ENCODE peak calls at places on chromosomes 5 and 9, in four cellular contexts. I is neuronal stem cell, V is mesenchymal stem cell, L is H1. P is an unnamed sample.

GRCh38 chr5:176739461-176740051 is 70.8 kb upstream of the UNC5A start:
- DNase-seq in V (no peak), L (no peak), I (no peak), P (no peak)

GRCh38 chr5:91140657-91141056 is 242.5 kb downstream of the ARRDC3 start:
- DNase-seq in L (no peak), V (no peak), I (no peak), P (no peak)

GRCh38 chr5:50724-51499 is 41.1 kb upstream of the PLEKHG4B start:
- DNase-seq in I (no peak), V (no peak), L (no peak), P (no peak)

GRCh38 chr5:41707853-41708603 is 162.2 kb downstream of the OXCT1 start:
- DNase-seq in V (peak), L (no peak), I (peak), P (peak)

GRCh38 chr9:131469369-131469768 is 33.3 kb upstream of the POMT1 start:
- DNase-seq in L (no peak), I (no peak), V (no peak), P (no peak)

GRCh38 chr9:130426883-130427282 is 17.9 kb upstream of the ASS1 start:
- DNase-seq in L (no peak), I (no peak), V (peak), P (no peak)

GRCh38 chr5:67543704-67544103 is 347.1 kb upstream of the CD180 start:
- DNase-seq in V (no peak), I (no peak), L (no peak), P (no peak)

GRCh38 chr5:36919238-36919637 is 42.7 kb downstream of the NIPBL start:
- DNase-seq in L (no peak), I (no peak), V (no peak), P (no peak)

GRCh38 chr5:119792154-119792799 is 162.9 kb downstream of the FAM170A start:
- DNase-seq in I (no peak), V (peak), L (no peak), P (no peak)

GRCh38 chr5:120405923-120406322 is 58.2 kb upstream of the PRR16 start:
- DNase-seq in V (peak), I (no peak), L (no peak), P (no peak)

GRCh38 chr9:73143606-73144328 is 7.9 kb upstream of the ANXA1 start:
- DNase-seq in L (no peak), V (peak), I (no peak), P (peak)

GRCh38 chr9:124087226-124087625 is 75.7 kb downstream of the LHX2 start:
- DNase-seq in V (no peak), I (no peak), L (no peak), P (no peak)

GRCh38 chr9:137435980-137436760 is 5.0 kb downstream of the ENTPD8 start:
- DNase-seq in I (no peak), V (peak), L (no peak), P (peak)

GRCh38 chr5:128905225-128906110 is 59.8 kb upstream of the SLC27A6 start:
- DNase-seq in L (no peak), V (peak), I (peak), P (peak)

GRCh38 chr5:76579166-76579765 is 43.9 kb downstream of the F2RL2 start:
- DNase-seq in I (no peak), L (no peak), V (peak), P (no peak)

GRCh38 chr5:10489810-10490426 is 48.2 kb downstream of the ROPN1L start:
- DNase-seq in I (no peak), V (no peak), L (no peak), P (no peak)

GRCh38 chr5:132832612-132833011 is 2.2 kb upstream of the SHROOM1 start:
- DNase-seq in V (no peak), I (no peak), L (no peak), P (no peak)

GRCh38 chr5:66255702-66256101 is 111.6 kb downstream of the SREK1 start:
- DNase-seq in L (no peak), I (no peak), V (no peak), P (no peak)

GRCh38 chr9:33151007-33151557 is 16.1 kb downstream of the B4GALT1 start:
- DNase-seq in I (no peak), V (peak), L (no peak), P (no peak)

GRCh38 chr5:82601085-82601484 is 322.9 kb upstream of the RPS23 start:
- DNase-seq in I (no peak), V (no peak), L (no peak), P (no peak)

GRCh38 chr5:131305138-131305650 is 41.3 kb downstream of the CDC42SE2 start:
- DNase-seq in V (peak), I (no peak), L (no peak), P (no peak)

GRCh38 chr5:154194348-154195329 is 4.1 kb downstream of the GALNT10 start:
- DNase-seq in I (no peak), V (no peak), L (no peak), P (no peak)

GRCh38 chr9:99632349-99633038 is 189.2 kb upstream of the NR4A3 start:
- DNase-seq in I (no peak), L (no peak), V (no peak), P (no peak)

DNA sequence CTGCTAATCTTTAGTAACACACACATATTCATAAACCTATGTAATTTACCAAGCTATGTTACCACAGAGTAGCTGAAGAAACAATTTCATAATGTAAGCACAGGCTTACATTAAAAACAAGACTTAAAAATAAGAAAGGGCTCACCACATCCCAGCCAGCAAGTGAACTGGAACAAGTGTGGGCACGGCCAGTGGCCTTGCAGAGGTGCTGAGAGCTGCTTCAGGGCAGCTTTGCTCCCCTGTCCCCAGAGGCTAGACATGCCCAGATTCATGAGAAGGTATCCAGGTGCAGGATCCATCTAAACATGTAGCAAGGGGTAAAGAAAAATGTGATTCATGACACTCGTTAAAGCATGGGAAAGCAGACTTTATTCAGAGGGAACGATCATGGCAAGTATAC is 62.0 kb upstream of the CKS2 start:
- DNase-seq in L (no peak), I (no peak), V (no peak), P (no peak)
- H3K4me2 ChIP-seq in L (no peak), I (no peak), V (no peak), P (no peak)

GRCh38 chr9:82580921-82581320 is 482.0 kb downstream of the RASEF start:
- DNase-seq in V (no peak), L (no peak), I (no peak), P (no peak)
- H3K9ac ChIP-seq in V (no peak), L (no peak), I (no peak), P (no peak)

DNA sequence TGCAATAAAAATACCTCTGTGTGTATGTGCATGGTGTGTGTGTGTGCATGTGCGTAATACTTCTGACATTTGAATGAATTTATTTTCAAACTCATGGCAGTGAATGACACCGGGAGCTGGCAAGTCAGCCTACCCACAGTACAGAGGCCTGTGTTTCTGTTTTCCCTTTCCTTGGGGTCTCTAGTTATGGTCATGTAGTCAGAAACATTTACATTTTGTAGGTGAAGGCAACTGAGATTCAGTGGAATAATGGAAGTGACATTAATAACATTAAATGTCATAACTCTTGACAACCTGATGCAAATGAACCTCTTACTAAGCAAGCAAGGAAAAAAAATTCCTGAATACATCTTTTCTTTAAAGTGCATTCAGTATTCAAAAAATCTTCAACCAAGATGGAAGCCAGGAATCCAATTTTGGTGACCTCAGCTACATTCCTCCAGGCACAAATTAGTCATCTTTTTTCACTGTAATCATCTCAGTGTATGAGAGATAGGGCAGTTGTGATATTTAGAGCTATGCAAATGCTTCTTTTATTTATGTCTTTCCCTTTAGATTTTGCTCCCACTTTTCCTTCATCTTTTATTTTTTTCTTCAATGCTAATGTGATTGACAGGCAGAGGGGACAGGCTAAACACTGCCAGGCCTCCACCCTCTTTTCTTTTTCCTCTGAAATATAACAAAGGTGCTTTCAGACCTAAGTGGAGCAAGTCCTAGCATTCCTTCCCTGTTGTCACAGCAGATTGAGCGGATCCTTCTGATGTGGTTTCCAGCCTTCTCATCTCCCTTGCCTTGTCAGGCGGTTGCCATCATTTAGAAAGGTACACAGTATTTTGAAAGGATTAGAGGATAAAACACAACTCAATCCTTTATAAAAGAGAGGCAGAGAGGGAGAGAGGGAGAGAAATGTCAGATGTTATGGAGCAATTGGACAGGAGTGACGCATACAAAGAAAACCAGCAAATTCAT is 569.8 kb upstream of the ADAMTS16 start:
- DNase-seq in V (no peak), L (no peak), I (peak), P (no peak)
- H2BK12ac ChIP-seq in V (no peak), L (peak), I (no peak), P (no peak)

GRCh38 chr9:109270441-109270840 is 50.4 kb downstream of the EPB41L4B start:
- DNase-seq in V (no peak), I (no peak), L (no peak), P (no peak)

GRCh38 chr9:109269839-109270238 is 51.0 kb downstream of the EPB41L4B start:
- DNase-seq in V (no peak), I (no peak), L (no peak), P (no peak)

GRCh38 chr9:109267555-109267954 is 53.3 kb downstream of the EPB41L4B start:
- DNase-seq in V (no peak), I (no peak), L (no peak), P (no peak)

GRCh38 chr9:109263358-109263757 is 57.5 kb downstream of the EPB41L4B start:
- DNase-seq in V (no peak), I (no peak), L (no peak), P (no peak)

GRCh38 chr9:109264865-109265532 is 55.9 kb downstream of the EPB41L4B start:
- DNase-seq in I (no peak), L (no peak), V (no peak), P (no peak)
- H3K4me2 ChIP-seq in I (no peak), L (no peak), V (no peak), P (no peak)

DNA sequence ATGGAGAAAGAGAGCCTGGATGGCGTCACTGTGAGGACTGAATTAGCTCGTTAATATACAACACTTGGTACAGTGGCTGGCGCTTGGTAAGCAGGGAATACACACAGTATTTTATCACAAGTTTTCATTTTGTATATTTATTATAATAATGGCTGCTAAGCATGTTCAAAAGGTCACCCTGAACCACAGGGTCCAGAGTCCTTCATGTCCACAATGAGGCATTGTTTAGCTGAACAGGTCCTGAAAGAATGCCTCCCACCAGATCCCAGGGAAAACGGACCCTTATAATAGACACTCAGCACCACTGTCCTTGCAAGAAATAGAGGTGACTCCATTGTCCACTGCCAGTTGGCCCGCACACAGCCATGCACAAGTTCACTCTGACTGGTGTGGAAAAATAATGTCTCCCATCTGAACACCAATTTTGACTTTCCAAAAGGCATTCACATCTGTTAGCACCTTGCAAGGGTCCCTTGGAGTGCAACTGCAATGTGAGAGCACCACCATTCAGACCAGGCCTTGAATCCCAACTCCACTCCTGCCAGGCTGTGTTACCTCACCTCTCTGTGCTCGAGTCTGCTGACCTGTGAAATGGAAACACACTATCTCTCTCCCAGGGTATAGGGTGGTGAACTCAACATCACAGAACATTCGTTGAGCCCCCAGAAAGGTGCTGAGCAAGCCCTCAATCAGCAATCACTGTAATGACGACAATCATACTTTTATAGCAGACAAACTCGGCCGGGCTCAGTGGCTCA is 3.9 kb downstream of the VDAC1 start:
- DNase-seq in I (no peak), V (no peak), L (no peak), P (no peak)
- H3K9ac ChIP-seq in I (no peak), V (no peak), L (no peak), P (no peak)

GRCh38 chr9:128096614-128097013 is 28.6 kb downstream of the SLC25A25 start:
- DNase-seq in I (no peak), L (no peak), V (no peak), P (peak)

GRCh38 chr9:128098017-128098935 is 29.3 kb downstream of the PTGES2 start:
- DNase-seq in V (peak), L (peak), I (peak), P (peak)

GRCh38 chr9:128098936-128099931 is 28.3 kb downstream of the PTGES2 start:
- DNase-seq in V (no peak), L (no peak), I (no peak), P (peak)

GRCh38 chr9:128094950-128095544 is 27.0 kb downstream of the SLC25A25 start:
- DNase-seq in L (no peak), I (no peak), V (no peak), P (no peak)

DNA sequence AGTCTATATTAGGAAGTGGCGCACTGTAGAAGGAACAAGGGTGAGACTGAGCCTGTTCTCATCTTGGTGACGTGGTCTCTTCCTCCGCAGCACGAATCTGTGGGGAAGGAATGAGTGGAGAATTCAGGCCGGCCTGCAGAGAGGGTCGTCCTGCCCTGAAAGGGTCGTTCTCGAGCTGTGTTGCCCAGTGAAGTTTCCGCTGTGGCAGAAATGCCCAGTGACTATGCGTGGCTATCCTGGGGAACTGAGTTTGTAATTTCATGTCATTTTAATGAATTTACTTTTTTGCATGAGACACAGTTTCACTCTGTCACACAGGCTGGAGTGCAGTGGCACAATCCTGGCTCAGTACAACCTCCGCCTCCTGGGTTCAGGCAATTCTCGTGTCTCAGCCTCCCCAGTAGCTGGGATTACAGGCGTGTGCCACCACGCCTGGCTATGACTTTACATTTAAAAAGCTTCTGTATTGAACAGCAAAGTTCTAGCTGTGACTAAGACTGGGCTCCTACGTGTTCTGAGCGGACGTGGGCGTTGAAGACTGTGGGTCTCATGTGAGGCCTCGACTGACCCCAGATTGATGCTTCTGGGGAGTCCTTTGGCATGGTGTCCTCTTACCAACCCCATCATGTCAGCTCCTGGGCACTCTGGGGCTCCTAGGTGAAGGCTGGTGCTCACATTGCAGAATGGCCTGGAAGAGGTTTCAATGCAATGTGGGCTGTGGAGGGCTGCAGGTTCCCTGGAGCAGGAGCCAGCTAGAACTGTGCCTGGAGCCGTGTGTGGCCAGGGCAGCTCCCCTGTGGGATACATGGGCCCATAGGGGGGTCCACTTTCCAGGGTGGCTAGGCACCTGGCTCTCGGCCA is 29.4 kb downstream of the SLC25A25 start:
- DNase-seq in V (no peak), I (no peak), L (no peak), P (no peak)
- H2BK12ac ChIP-seq in V (peak), I (no peak), L (peak), P (peak)

GRCh38 chr5:102869230-102869629 is 114.1 kb downstream of the PAM start:
- DNase-seq in I (no peak), L (no peak), V (no peak), P (no peak)

GRCh38 chr5:102865171-102865509 is 110.0 kb downstream of the PAM start:
- DNase-seq in I (peak), V (no peak), L (no peak), P (peak)

GRCh38 chr5:102865510-102866314 is 110.6 kb downstream of the PAM start:
- DNase-seq in I (peak), V (peak), L (peak), P (peak)

GRCh38 chr5:102866315-102866693 is 111.2 kb downstream of the PAM start:
- DNase-seq in L (no peak), V (no peak), I (no peak), P (no peak)

GRCh38 chr5:102867999-102868662 is 113.0 kb downstream of the PAM start:
- DNase-seq in L (no peak), V (peak), I (no peak), P (no peak)
- H3K4me2 ChIP-seq in L (peak), V (no peak), I (no peak), P (no peak)